ENCODE peak calls at places on chromosomes 6 and 20, in six cellular contexts. One of them, this sample, is unnamed.

GRCh38 chr6:84762941-84763396 is 1.4 kb downstream of the TBX18 start:
- DNase-seq in HTR-8/SVneo: no peak
- DNase-seq in GM23248: peak
- DNase-seq in HEK293T: peak
- DNase-seq in thoracic aorta: no peak
- DNase-seq in stimulated activated CD4-positive, alpha-beta T cell treated with anti-CD3 and anti-CD28 coated beads, Interleukin-15, amount 100 ng/mL, for 24 hours: no peak
- DNase-seq in this sample: peak

GRCh38 chr6:55379895-55380294 is 52.6 kb downstream of the GFRAL start:
- DNase-seq in HTR-8/SVneo: no peak
- DNase-seq in GM23248: no peak
- DNase-seq in HEK293T: no peak
- DNase-seq in thoracic aorta: no peak
- DNase-seq in stimulated activated CD4-positive, alpha-beta T cell treated with anti-CD3 and anti-CD28 coated beads, Interleukin-15, amount 100 ng/mL, for 24 hours: no peak
- DNase-seq in this sample: no peak

GRCh38 chr6:38789256-38789655 is 74.1 kb downstream of the DNAH8 start:
- DNase-seq in HTR-8/SVneo: no peak
- DNase-seq in GM23248: no peak
- DNase-seq in HEK293T: no peak
- DNase-seq in thoracic aorta: no peak
- DNase-seq in stimulated activated CD4-positive, alpha-beta T cell treated with anti-CD3 and anti-CD28 coated beads, Interleukin-15, amount 100 ng/mL, for 24 hours: no peak
- DNase-seq in this sample: no peak

GRCh38 chr6:1747531-1747930 is 137.8 kb downstream of the FOXC1 start:
- DNase-seq in HTR-8/SVneo: no peak
- DNase-seq in GM23248: no peak
- DNase-seq in HEK293T: no peak
- DNase-seq in thoracic aorta: no peak
- DNase-seq in stimulated activated CD4-positive, alpha-beta T cell treated with anti-CD3 and anti-CD28 coated beads, Interleukin-15, amount 100 ng/mL, for 24 hours: no peak
- DNase-seq in this sample: no peak

GRCh38 chr20:35719717-35720116 is 20.5 kb downstream of the ROMO1 start:
- DNase-seq in HTR-8/SVneo: no peak
- DNase-seq in GM23248: no peak
- DNase-seq in HEK293T: no peak
- DNase-seq in thoracic aorta: no peak
- DNase-seq in stimulated activated CD4-positive, alpha-beta T cell treated with anti-CD3 and anti-CD28 coated beads, Interleukin-15, amount 100 ng/mL, for 24 hours: no peak
- DNase-seq in this sample: no peak

GRCh38 chr20:58147628-58148370 is 80.7 kb downstream of the ANKRD60 start:
- DNase-seq in HTR-8/SVneo: no peak
- DNase-seq in GM23248: no peak
- DNase-seq in HEK293T: no peak
- DNase-seq in thoracic aorta: no peak
- DNase-seq in stimulated activated CD4-positive, alpha-beta T cell treated with anti-CD3 and anti-CD28 coated beads, Interleukin-15, amount 100 ng/mL, for 24 hours: no peak
- DNase-seq in this sample: no peak

GRCh38 chr6:87093199-87093598 is 1.7 kb downstream of the CGA start:
- DNase-seq in HTR-8/SVneo: no peak
- DNase-seq in GM23248: no peak
- DNase-seq in HEK293T: no peak
- DNase-seq in thoracic aorta: no peak
- DNase-seq in stimulated activated CD4-positive, alpha-beta T cell treated with anti-CD3 and anti-CD28 coated beads, Interleukin-15, amount 100 ng/mL, for 24 hours: no peak
- DNase-seq in this sample: no peak

GRCh38 chr6:100745419-100746041 is 135.6 kb downstream of the ASCC3 start:
- DNase-seq in HTR-8/SVneo: no peak
- DNase-seq in GM23248: no peak
- DNase-seq in HEK293T: no peak
- DNase-seq in thoracic aorta: no peak
- DNase-seq in stimulated activated CD4-positive, alpha-beta T cell treated with anti-CD3 and anti-CD28 coated beads, Interleukin-15, amount 100 ng/mL, for 24 hours: no peak
- DNase-seq in this sample: no peak

GRCh38 chr6:81962198-81962597 is 209.7 kb upstream of the TENT5A start:
- DNase-seq in HTR-8/SVneo: no peak
- DNase-seq in GM23248: peak
- DNase-seq in HEK293T: no peak
- DNase-seq in thoracic aorta: no peak
- DNase-seq in stimulated activated CD4-positive, alpha-beta T cell treated with anti-CD3 and anti-CD28 coated beads, Interleukin-15, amount 100 ng/mL, for 24 hours: no peak
- DNase-seq in this sample: no peak

GRCh38 chr20:10673176-10673830 is 496 bp downstream of the JAG1 start:
- DNase-seq in HTR-8/SVneo: peak
- DNase-seq in GM23248: peak
- DNase-seq in HEK293T: peak
- DNase-seq in thoracic aorta: no peak
- DNase-seq in stimulated activated CD4-positive, alpha-beta T cell treated with anti-CD3 and anti-CD28 coated beads, Interleukin-15, amount 100 ng/mL, for 24 hours: peak
- DNase-seq in this sample: peak

GRCh38 chr20:31606928-31607639 is 2.0 kb downstream of the ID1 start:
- DNase-seq in HTR-8/SVneo: no peak
- DNase-seq in GM23248: peak
- DNase-seq in HEK293T: no peak
- DNase-seq in thoracic aorta: no peak
- DNase-seq in stimulated activated CD4-positive, alpha-beta T cell treated with anti-CD3 and anti-CD28 coated beads, Interleukin-15, amount 100 ng/mL, for 24 hours: no peak
- DNase-seq in this sample: peak

GRCh38 chr6:5522147-5522546 is 260.8 kb downstream of the FARS2 start:
- DNase-seq in HTR-8/SVneo: no peak
- DNase-seq in GM23248: no peak
- DNase-seq in HEK293T: no peak
- DNase-seq in thoracic aorta: no peak
- DNase-seq in stimulated activated CD4-positive, alpha-beta T cell treated with anti-CD3 and anti-CD28 coated beads, Interleukin-15, amount 100 ng/mL, for 24 hours: no peak
- DNase-seq in this sample: no peak

GRCh38 chr6:31143148-31143547 is 4.3 kb upstream of the PSORS1C2 start:
- DNase-seq in HTR-8/SVneo: peak
- DNase-seq in GM23248: peak
- DNase-seq in HEK293T: no peak
- DNase-seq in thoracic aorta: peak
- DNase-seq in stimulated activated CD4-positive, alpha-beta T cell treated with anti-CD3 and anti-CD28 coated beads, Interleukin-15, amount 100 ng/mL, for 24 hours: no peak
- DNase-seq in this sample: peak

GRCh38 chr6:73943930-73944652 is 248.1 kb downstream of the CD109 start:
- DNase-seq in HTR-8/SVneo: no peak
- DNase-seq in GM23248: peak
- DNase-seq in HEK293T: no peak
- DNase-seq in thoracic aorta: no peak
- DNase-seq in stimulated activated CD4-positive, alpha-beta T cell treated with anti-CD3 and anti-CD28 coated beads, Interleukin-15, amount 100 ng/mL, for 24 hours: no peak
- DNase-seq in this sample: peak

GRCh38 chr6:6649824-6650349 is 61.4 kb downstream of the LY86 start:
- DNase-seq in HTR-8/SVneo: no peak
- DNase-seq in GM23248: no peak
- DNase-seq in HEK293T: no peak
- DNase-seq in thoracic aorta: no peak
- DNase-seq in stimulated activated CD4-positive, alpha-beta T cell treated with anti-CD3 and anti-CD28 coated beads, Interleukin-15, amount 100 ng/mL, for 24 hours: no peak
- DNase-seq in this sample: no peak

GRCh38 chr6:148342146-148343027 is at the start of gene SASH1:
- DNase-seq in HTR-8/SVneo: peak
- DNase-seq in GM23248: peak
- DNase-seq in HEK293T: peak
- DNase-seq in thoracic aorta: no peak
- DNase-seq in stimulated activated CD4-positive, alpha-beta T cell treated with anti-CD3 and anti-CD28 coated beads, Interleukin-15, amount 100 ng/mL, for 24 hours: peak
- DNase-seq in this sample: peak

GRCh38 chr6:138297761-138298298 is 79.5 kb upstream of the PBOV1 start:
- DNase-seq in HTR-8/SVneo: no peak
- DNase-seq in GM23248: peak
- DNase-seq in HEK293T: no peak
- DNase-seq in thoracic aorta: no peak
- DNase-seq in stimulated activated CD4-positive, alpha-beta T cell treated with anti-CD3 and anti-CD28 coated beads, Interleukin-15, amount 100 ng/mL, for 24 hours: peak
- DNase-seq in this sample: peak

GRCh38 chr20:18324596-18325089 is 36.3 kb downstream of the ZNF133 start:
- DNase-seq in HTR-8/SVneo: no peak
- DNase-seq in GM23248: no peak
- DNase-seq in HEK293T: no peak
- DNase-seq in thoracic aorta: no peak
- DNase-seq in stimulated activated CD4-positive, alpha-beta T cell treated with anti-CD3 and anti-CD28 coated beads, Interleukin-15, amount 100 ng/mL, for 24 hours: no peak
- DNase-seq in this sample: no peak

GRCh38 chr20:25534845-25535244 is 50.5 kb downstream of the NINL start:
- DNase-seq in HTR-8/SVneo: no peak
- DNase-seq in GM23248: no peak
- DNase-seq in HEK293T: no peak
- DNase-seq in thoracic aorta: no peak
- DNase-seq in stimulated activated CD4-positive, alpha-beta T cell treated with anti-CD3 and anti-CD28 coated beads, Interleukin-15, amount 100 ng/mL, for 24 hours: no peak
- DNase-seq in this sample: no peak

GRCh38 chr6:15457121-15457646 is 205.6 kb downstream of the DTNBP1 start:
- DNase-seq in HTR-8/SVneo: no peak
- DNase-seq in GM23248: no peak
- DNase-seq in HEK293T: no peak
- DNase-seq in thoracic aorta: no peak
- DNase-seq in stimulated activated CD4-positive, alpha-beta T cell treated with anti-CD3 and anti-CD28 coated beads, Interleukin-15, amount 100 ng/mL, for 24 hours: no peak
- DNase-seq in this sample: no peak

GRCh38 chr6:16812993-16813392 is 51.7 kb upstream of the ATXN1 start:
- DNase-seq in HTR-8/SVneo: no peak
- DNase-seq in GM23248: no peak
- DNase-seq in HEK293T: no peak
- DNase-seq in thoracic aorta: no peak
- DNase-seq in stimulated activated CD4-positive, alpha-beta T cell treated with anti-CD3 and anti-CD28 coated beads, Interleukin-15, amount 100 ng/mL, for 24 hours: no peak
- DNase-seq in this sample: no peak

GRCh38 chr6:32484614-32484998 is 44.9 kb downstream of the HLA-DRA start:
- DNase-seq in HTR-8/SVneo: no peak
- DNase-seq in GM23248: no peak
- DNase-seq in HEK293T: no peak
- DNase-seq in thoracic aorta: no peak
- DNase-seq in stimulated activated CD4-positive, alpha-beta T cell treated with anti-CD3 and anti-CD28 coated beads, Interleukin-15, amount 100 ng/mL, for 24 hours: no peak
- DNase-seq in this sample: no peak

GRCh38 chr20:9978395-9979004 is 56.3 kb upstream of the ANKEF1 start:
- DNase-seq in HTR-8/SVneo: peak
- DNase-seq in GM23248: peak
- DNase-seq in HEK293T: peak
- DNase-seq in thoracic aorta: no peak
- DNase-seq in stimulated activated CD4-positive, alpha-beta T cell treated with anti-CD3 and anti-CD28 coated beads, Interleukin-15, amount 100 ng/mL, for 24 hours: peak
- DNase-seq in this sample: peak

GRCh38 chr6:54114991-54115390 is 3.7 kb downstream of the MLIP start:
- DNase-seq in HTR-8/SVneo: no peak
- DNase-seq in GM23248: no peak
- DNase-seq in HEK293T: no peak
- DNase-seq in thoracic aorta: no peak
- DNase-seq in stimulated activated CD4-positive, alpha-beta T cell treated with anti-CD3 and anti-CD28 coated beads, Interleukin-15, amount 100 ng/mL, for 24 hours: no peak
- DNase-seq in this sample: no peak

GRCh38 chr6:122610690-122611455 is 668 bp downstream of the PKIB start:
- DNase-seq in HTR-8/SVneo: peak
- DNase-seq in GM23248: peak
- DNase-seq in HEK293T: peak
- DNase-seq in thoracic aorta: no peak
- DNase-seq in stimulated activated CD4-positive, alpha-beta T cell treated with anti-CD3 and anti-CD28 coated beads, Interleukin-15, amount 100 ng/mL, for 24 hours: peak
- DNase-seq in this sample: no peak

GRCh38 chr20:50341050-50341449 is 150.4 kb downstream of the CEBPB start:
- DNase-seq in HTR-8/SVneo: no peak
- DNase-seq in GM23248: no peak
- DNase-seq in HEK293T: no peak
- DNase-seq in thoracic aorta: no peak
- DNase-seq in stimulated activated CD4-positive, alpha-beta T cell treated with anti-CD3 and anti-CD28 coated beads, Interleukin-15, amount 100 ng/mL, for 24 hours: no peak
- DNase-seq in this sample: no peak

GRCh38 chr6:105136433-105137350 is 43.1 kb downstream of the POPDC3 start:
- DNase-seq in HTR-8/SVneo: peak
- DNase-seq in GM23248: peak
- DNase-seq in HEK293T: peak
- DNase-seq in thoracic aorta: no peak
- DNase-seq in stimulated activated CD4-positive, alpha-beta T cell treated with anti-CD3 and anti-CD28 coated beads, Interleukin-15, amount 100 ng/mL, for 24 hours: peak
- DNase-seq in this sample: peak

GRCh38 chr6:170086639-170087420 is 204.0 kb downstream of the DLL1 start:
- DNase-seq in HTR-8/SVneo: no peak
- DNase-seq in GM23248: no peak
- DNase-seq in HEK293T: no peak
- DNase-seq in thoracic aorta: no peak
- DNase-seq in stimulated activated CD4-positive, alpha-beta T cell treated with anti-CD3 and anti-CD28 coated beads, Interleukin-15, amount 100 ng/mL, for 24 hours: no peak
- DNase-seq in this sample: no peak

GRCh38 chr6:91198588-91199255 is 611.9 kb upstream of the MAP3K7 start:
- DNase-seq in HTR-8/SVneo: no peak
- DNase-seq in GM23248: no peak
- DNase-seq in HEK293T: no peak
- DNase-seq in thoracic aorta: no peak
- DNase-seq in stimulated activated CD4-positive, alpha-beta T cell treated with anti-CD3 and anti-CD28 coated beads, Interleukin-15, amount 100 ng/mL, for 24 hours: no peak
- DNase-seq in this sample: no peak

GRCh38 chr6:145043926-145044500 is 691.3 kb downstream of the EPM2A start:
- DNase-seq in HTR-8/SVneo: no peak
- DNase-seq in GM23248: no peak
- DNase-seq in HEK293T: no peak
- DNase-seq in thoracic aorta: no peak
- DNase-seq in stimulated activated CD4-positive, alpha-beta T cell treated with anti-CD3 and anti-CD28 coated beads, Interleukin-15, amount 100 ng/mL, for 24 hours: no peak
- DNase-seq in this sample: no peak

GRCh38 chr6:1479095-1479494 is 89.7 kb downstream of the FOXF2 start:
- DNase-seq in HTR-8/SVneo: no peak
- DNase-seq in GM23248: peak
- DNase-seq in HEK293T: no peak
- DNase-seq in thoracic aorta: no peak
- DNase-seq in stimulated activated CD4-positive, alpha-beta T cell treated with anti-CD3 and anti-CD28 coated beads, Interleukin-15, amount 100 ng/mL, for 24 hours: no peak
- DNase-seq in this sample: peak

GRCh38 chr6:107847844-107848802 is 24.0 kb upstream of the SCML4 start:
- DNase-seq in HTR-8/SVneo: peak
- DNase-seq in GM23248: peak
- DNase-seq in HEK293T: peak
- DNase-seq in thoracic aorta: peak
- DNase-seq in stimulated activated CD4-positive, alpha-beta T cell treated with anti-CD3 and anti-CD28 coated beads, Interleukin-15, amount 100 ng/mL, for 24 hours: peak
- DNase-seq in this sample: peak

GRCh38 chr20:9572690-9573089 is 58.3 kb downstream of the LAMP5 start:
- DNase-seq in HTR-8/SVneo: no peak
- DNase-seq in GM23248: no peak
- DNase-seq in HEK293T: no peak
- DNase-seq in thoracic aorta: no peak
- DNase-seq in stimulated activated CD4-positive, alpha-beta T cell treated with anti-CD3 and anti-CD28 coated beads, Interleukin-15, amount 100 ng/mL, for 24 hours: no peak
- DNase-seq in this sample: no peak

GRCh38 chr20:47725248-47725973 is 59.9 kb downstream of the SULF2 start:
- DNase-seq in HTR-8/SVneo: peak
- DNase-seq in GM23248: peak
- DNase-seq in HEK293T: peak
- DNase-seq in thoracic aorta: peak
- DNase-seq in stimulated activated CD4-positive, alpha-beta T cell treated with anti-CD3 and anti-CD28 coated beads, Interleukin-15, amount 100 ng/mL, for 24 hours: peak
- DNase-seq in this sample: peak

GRCh38 chr6:57283096-57283495 is 34.3 kb upstream of the PRIM2 start:
- DNase-seq in HTR-8/SVneo: no peak
- DNase-seq in GM23248: no peak
- DNase-seq in HEK293T: no peak
- DNase-seq in thoracic aorta: no peak
- DNase-seq in stimulated activated CD4-positive, alpha-beta T cell treated with anti-CD3 and anti-CD28 coated beads, Interleukin-15, amount 100 ng/mL, for 24 hours: no peak
- DNase-seq in this sample: peak

GRCh38 chr20:7926767-7927166 is 13.5 kb downstream of the HAO1 start:
- DNase-seq in HTR-8/SVneo: no peak
- DNase-seq in GM23248: peak
- DNase-seq in HEK293T: no peak
- DNase-seq in thoracic aorta: no peak
- DNase-seq in stimulated activated CD4-positive, alpha-beta T cell treated with anti-CD3 and anti-CD28 coated beads, Interleukin-15, amount 100 ng/mL, for 24 hours: no peak
- DNase-seq in this sample: peak

GRCh38 chr6:13681305-13682061 is 30.2 kb downstream of the RANBP9 start:
- DNase-seq in HTR-8/SVneo: no peak
- DNase-seq in GM23248: no peak
- DNase-seq in HEK293T: no peak
- DNase-seq in thoracic aorta: no peak
- DNase-seq in stimulated activated CD4-positive, alpha-beta T cell treated with anti-CD3 and anti-CD28 coated beads, Interleukin-15, amount 100 ng/mL, for 24 hours: no peak
- DNase-seq in this sample: no peak

GRCh38 chr6:164897523-164898094 is 411.8 kb downstream of the C6orf118 start:
- DNase-seq in HTR-8/SVneo: no peak
- DNase-seq in GM23248: peak
- DNase-seq in HEK293T: peak
- DNase-seq in thoracic aorta: no peak
- DNase-seq in stimulated activated CD4-positive, alpha-beta T cell treated with anti-CD3 and anti-CD28 coated beads, Interleukin-15, amount 100 ng/mL, for 24 hours: no peak
- DNase-seq in this sample: no peak

This sample was measured in AG10803.